ENCODE peak calls at places on chromosomes 16 and 17, in eight cellular contexts. X is stimulated activated CD4-positive, alpha-beta T cell treated with anti-CD3 and anti-CD28 coated beads, Interleukin-4, amount 100 ng/mL, for 48 hours; N is glomerular endothelial cell; W is LHCN-M2; I is iris pigment epithelial cell; K is CD4-positive, alpha-beta T cell; Y is astrocyte of the cerebellum; Q is activated T-cell treated with anti-CD3 and anti-CD28 coated beads, Interleukin-2, amount 50 U/mL, for 48 hours. C is an unnamed sample.

GRCh38 chr16:3175157-3176153 is 12.5 kb upstream of the OR1F1 start:
- DNase-seq in N (no peak), X (no peak), I (peak), Y (no peak), W (peak), K (no peak), Q (peak), C (no peak)

GRCh38 chr17:8141741-8142140 is 10.5 kb downstream of the PER1 start:
- DNase-seq in W (no peak), X (no peak), Q (no peak), N (no peak), Y (no peak), I (no peak), K (no peak), C (no peak)

GRCh38 chr17:2929881-2930533 is 133.4 kb downstream of the OR1D5 start:
- DNase-seq in Y (no peak), I (peak), N (no peak), Q (peak), X (peak), K (no peak), W (peak), C (no peak)

GRCh38 chr16:64094992-64095579 is 1026.8 kb downstream of the CDH11 start:
- DNase-seq in Q (no peak), X (no peak), Y (no peak), W (peak), I (peak), K (no peak), N (no peak), C (no peak)

GRCh38 chr17:62692721-62693431 is 65.4 kb downstream of the MRC2 start:
- DNase-seq in Q (peak), N (no peak), X (no peak), W (no peak), Y (no peak), K (no peak), I (peak), C (no peak)

GRCh38 chr17:3271072-3271848 is 26.9 kb downstream of the OR3A1 start:
- DNase-seq in Y (no peak), X (no peak), I (no peak), Q (no peak), K (no peak), N (no peak), W (no peak), C (no peak)

GRCh38 chr17:72514888-72515287 is 394.1 kb downstream of the SOX9 start:
- DNase-seq in N (no peak), K (no peak), X (no peak), Q (no peak), W (peak), I (peak), Y (peak), C (no peak)

GRCh38 chr16:77457046-77457445 is 22.2 kb upstream of the ADAMTS18 start:
- DNase-seq in Y (no peak), W (peak), Q (no peak), I (no peak), X (no peak), N (peak), K (no peak), C (no peak)

GRCh38 chr16:53839150-53839549 is 135.2 kb downstream of the FTO start:
- DNase-seq in I (no peak), X (no peak), Q (no peak), K (no peak), Y (no peak), W (no peak), N (no peak), C (no peak)

GRCh38 chr17:50345443-50346312 is at the start of gene XYLT2:
- DNase-seq in K (peak), I (peak), W (peak), Y (peak), N (no peak), Q (peak), X (peak), C (peak)

GRCh38 chr16:27284865-27285675 is 16.5 kb upstream of the NSMCE1 start:
- DNase-seq in X (no peak), I (no peak), W (no peak), Y (no peak), N (no peak), Q (peak), K (no peak), C (peak)

GRCh38 chr17:17750881-17751280 is 69.6 kb downstream of the RAI1 start:
- DNase-seq in X (no peak), N (no peak), I (no peak), K (peak), Q (peak), W (no peak), Y (no peak), C (no peak)

GRCh38 chr17:63675231-63675606 is 24.7 kb downstream of the LIMD2 start:
- DNase-seq in Y (no peak), K (no peak), W (no peak), N (no peak), I (peak), Q (no peak), X (no peak), C (no peak)

GRCh38 chr17:65134035-65134434 is 3.1 kb upstream of the RGS9 start:
- DNase-seq in W (no peak), X (no peak), Y (no peak), Q (no peak), I (no peak), N (no peak), K (no peak), C (no peak)

GRCh38 chr16:6946106-6946505 is 386.5 kb upstream of the RBFOX1 start:
- DNase-seq in K (no peak), X (no peak), N (no peak), I (no peak), Y (no peak), W (no peak), Q (no peak), C (no peak)